ENCODE peak calls at places on chromosomes 2 and 18, in nine cellular contexts. C is heart left ventricle; P is CD8-positive, alpha-beta T cell; M is AG09319; B is right lobe of liver; R is H1; X is GM10248; W is neural crest cell; A is astrocyte. V is an unnamed sample.

GRCh38 chr2:215171151-215171550 is 32.7 kb upstream of the ABCA12 start:
- DNase-seq in X (no peak), B (no peak), C (no peak), M (no peak), R (no peak), A (peak), W (no peak), P (no peak), V (no peak)

GRCh38 chr2:35857541-35857940 is 498.0 kb upstream of the CRIM1 start:
- DNase-seq in C (no peak), B (no peak), R (no peak), W (no peak), A (no peak), P (no peak), M (no peak), X (no peak), V (no peak)

GRCh38 chr2:190511104-190511503 is 23.4 kb downstream of the NEMP2 start:
- DNase-seq in R (no peak), A (peak), X (no peak), C (no peak), W (no peak), B (no peak), M (no peak), P (no peak), V (no peak)

GRCh38 chr18:55124078-55124477 is 164.8 kb upstream of the CCDC68 start:
- DNase-seq in A (peak), W (no peak), C (peak), X (no peak), B (no peak), P (no peak), R (no peak), M (no peak), V (no peak)

GRCh38 chr18:48842259-48843061 is 108.3 kb downstream of the SMAD7 start:
- DNase-seq in B (no peak), X (peak), W (no peak), C (peak), M (no peak), A (no peak), R (no peak), P (peak), V (no peak)

GRCh38 chr18:62938451-62938850 is 223.1 kb downstream of the PHLPP1 start:
- DNase-seq in C (no peak), X (peak), A (no peak), M (no peak), R (no peak), W (no peak), P (no peak), B (no peak), V (no peak)

GRCh38 chr18:24731981-24732380 is 271.5 kb downstream of the HRH4 start:
- DNase-seq in A (no peak), C (no peak), B (no peak), R (no peak), P (no peak), W (no peak), M (no peak), X (no peak), V (no peak)

GRCh38 chr2:241095594-241096290 is 6.3 kb downstream of the MTERF4 start:
- DNase-seq in R (no peak), M (no peak), A (no peak), B (no peak), W (no peak), X (no peak), P (peak), C (no peak), V (no peak)

GRCh38 chr2:47119001-47119400 is 36.1 kb downstream of the STPG4 start:
- DNase-seq in X (no peak), R (no peak), A (peak), B (no peak), W (no peak), P (no peak), C (no peak), M (no peak), V (no peak)

GRCh38 chr18:42706029-42706608 is 409.4 kb downstream of the RIT2 start:
- DNase-seq in P (no peak), W (no peak), B (no peak), C (no peak), A (no peak), M (no peak), X (no peak), R (no peak), V (no peak)

GRCh38 chr2:20080415-20080814 is 29.0 kb upstream of the LAPTM4A start:
- DNase-seq in C (no peak), A (no peak), B (no peak), R (no peak), X (no peak), M (no peak), P (no peak), W (no peak), V (no peak)

GRCh38 chr2:58638256-58638795 is 397.2 kb upstream of the FANCL start:
- DNase-seq in M (no peak), C (no peak), R (no peak), W (no peak), B (no peak), A (peak), X (no peak), P (no peak), V (no peak)

GRCh38 chr2:213316001-213316735 is 31.9 kb downstream of the SPAG16 start:
- DNase-seq in B (peak), W (no peak), M (no peak), P (no peak), R (no peak), X (no peak), A (peak), C (no peak), V (no peak)

GRCh38 chr18:29652797-29653196 is 1389.7 kb downstream of the DSC3 start:
- DNase-seq in B (no peak), C (no peak), M (no peak), X (no peak), W (no peak), A (no peak), P (no peak), R (no peak), V (no peak)

GRCh38 chr2:178829299-178829698 is 22.1 kb upstream of the TTN start:
- DNase-seq in P (no peak), M (no peak), A (peak), B (no peak), C (no peak), R (no peak), X (no peak), W (no peak), V (no peak)

GRCh38 chr2:8677646-8678592 is 3.9 kb upstream of the ID2 start:
- DNase-seq in M (no peak), C (peak), X (no peak), R (no peak), P (peak), B (peak), W (peak), A (peak), V (no peak)

GRCh38 chr18:6947328-6948030 is 170.1 kb downstream of the LAMA1 start:
- DNase-seq in B (no peak), W (no peak), P (no peak), R (no peak), X (no peak), C (no peak), A (no peak), M (no peak), V (no peak)

GRCh38 chr2:205527801-205528200 is 154.5 kb upstream of the NRP2 start:
- DNase-seq in P (no peak), A (peak), B (no peak), M (no peak), X (no peak), R (no peak), W (no peak), C (no peak), V (no peak)

GRCh38 chr18:24027156-24027555 is 12.6 kb downstream of the TTC39C start:
- DNase-seq in M (peak), B (no peak), W (no peak), X (no peak), A (peak), R (no peak), C (peak), P (no peak), V (no peak)

GRCh38 chr2:3806730-3807129 is 103.4 kb downstream of the DCDC2C start:
- DNase-seq in P (no peak), A (no peak), C (no peak), X (no peak), B (no peak), M (no peak), R (no peak), W (no peak), V (no peak)

GRCh38 chr2:3801506-3801905 is 98.1 kb downstream of the DCDC2C start:
- DNase-seq in B (no peak), X (no peak), C (no peak), R (no peak), M (no peak), P (no peak), W (no peak), A (no peak), V (no peak)

GRCh38 chr2:3807853-3808252 is 104.5 kb downstream of the DCDC2C start:
- DNase-seq in P (no peak), X (no peak), B (no peak), W (no peak), R (no peak), M (no peak), C (no peak), A (peak), V (no peak)

GRCh38 chr2:3805120-3805519 is 101.7 kb downstream of the DCDC2C start:
- DNase-seq in X (no peak), A (no peak), P (no peak), C (no peak), W (peak), M (no peak), R (no peak), B (peak), V (no peak)
- TF ChIP-seq CTCF in X (no peak), A (peak), P (no peak), C (peak), W (peak), M (no peak), R (peak), B (no peak), V (peak)

GRCh38 chr2:16015210-16015902 is 75.0 kb downstream of the MYCN start:
- DNase-seq in W (no peak), X (no peak), P (no peak), M (no peak), A (no peak), C (no peak), R (no peak), B (no peak), V (no peak)
- TF ChIP-seq CTCF in W (no peak), X (no peak), P (no peak), M (no peak), A (no peak), C (no peak), R (no peak), B (no peak), V (no peak)

DNA sequence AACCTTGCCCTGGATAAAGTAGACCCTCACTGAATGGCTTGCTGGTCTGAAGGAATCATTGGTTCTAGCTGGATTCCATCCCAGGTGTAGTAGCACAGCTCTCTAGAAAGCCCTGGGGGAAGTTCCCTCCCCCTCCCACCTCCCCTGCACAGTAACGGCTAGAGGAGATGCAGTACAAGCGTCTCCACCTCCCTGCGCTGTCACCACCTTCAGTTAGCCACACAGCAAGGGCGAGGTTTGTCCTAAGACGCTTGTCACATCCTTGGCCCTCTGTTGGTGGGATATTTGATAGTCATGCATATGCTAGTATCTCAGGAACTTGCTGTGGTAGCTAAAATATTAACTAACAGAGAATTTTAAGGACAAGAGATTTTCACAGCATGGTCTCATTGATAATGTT is 19.3 kb downstream of the TRAPPC12 start:
- DNase-seq in A (no peak), X (no peak), R (no peak), P (no peak), C (no peak), W (no peak), M (no peak), B (no peak), V (no peak)
- TF ChIP-seq CTCF in A (no peak), X (no peak), R (peak), P (no peak), C (no peak), W (no peak), M (no peak), B (no peak), V (no peak)

DNA sequence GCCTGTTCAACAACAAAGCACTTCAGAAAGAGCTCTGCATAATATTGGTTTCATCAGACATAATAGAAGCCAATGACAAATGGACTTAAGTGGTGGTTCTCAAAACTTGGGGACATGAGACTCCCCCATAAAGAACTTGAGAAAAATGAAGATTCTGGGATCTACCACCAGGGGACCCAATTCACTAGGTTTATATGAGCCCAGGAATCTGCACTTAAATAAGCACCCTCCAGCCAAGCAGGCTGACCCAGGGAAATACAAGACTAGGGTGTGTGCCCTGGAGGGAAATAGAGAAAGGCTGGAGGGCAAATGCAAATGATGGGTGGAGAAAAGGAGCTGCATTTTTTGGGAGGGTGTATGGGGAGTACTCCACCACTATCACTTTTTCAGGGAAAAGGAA is 52.5 kb downstream of the SATB2 start:
- DNase-seq in C (no peak), W (no peak), R (no peak), A (no peak), X (no peak), P (no peak), M (no peak), B (no peak), V (no peak)
- TF ChIP-seq CTCF in C (no peak), W (peak), R (peak), A (peak), X (no peak), P (no peak), M (peak), B (peak), V (peak)

GRCh38 chr18:4181882-4182568 is 273.1 kb downstream of the DLGAP1 start:
- DNase-seq in M (no peak), P (no peak), X (no peak), R (peak), B (no peak), A (no peak), C (no peak), W (no peak), V (no peak)
- TF ChIP-seq CTCF in M (no peak), P (no peak), X (no peak), R (peak), B (peak), A (no peak), C (no peak), W (peak), V (peak)

GRCh38 chr2:67984600-67984999 is 78.2 kb downstream of the C1D start:
- DNase-seq in C (no peak), A (no peak), B (no peak), P (no peak), M (no peak), R (no peak), W (no peak), X (no peak), V (no peak)
- TF ChIP-seq CTCF in C (no peak), A (no peak), B (no peak), P (no peak), M (no peak), R (no peak), W (no peak), X (no peak), V (no peak)

GRCh38 chr2:142602418-142602989 is 275.0 kb upstream of the KYNU start:
- DNase-seq in M (no peak), W (no peak), X (no peak), A (no peak), C (no peak), R (no peak), B (no peak), P (no peak), V (no peak)

GRCh38 chr2:142599504-142599903 is 278.0 kb upstream of the KYNU start:
- DNase-seq in A (no peak), W (no peak), X (no peak), B (no peak), M (no peak), R (no peak), C (no peak), P (no peak), V (no peak)

GRCh38 chr2:142601794-142602193 is 275.7 kb upstream of the KYNU start:
- DNase-seq in C (no peak), A (no peak), B (no peak), X (no peak), M (no peak), R (no peak), P (no peak), W (no peak), V (no peak)

GRCh38 chr2:142603761-142604160 is 273.7 kb upstream of the KYNU start:
- DNase-seq in B (no peak), C (no peak), M (no peak), A (no peak), R (no peak), X (no peak), W (no peak), P (no peak), V (no peak)
- TF ChIP-seq CTCF in B (peak), C (no peak), M (peak), A (peak), R (no peak), X (no peak), W (peak), P (no peak), V (peak)

GRCh38 chr2:187442378-187442777 is 5.7 kb downstream of the CALCRL start:
- DNase-seq in C (no peak), X (no peak), A (no peak), P (no peak), M (no peak), R (no peak), W (no peak), B (no peak), V (no peak)
- TF ChIP-seq CTCF in C (no peak), X (no peak), A (no peak), P (no peak), M (no peak), R (no peak), W (peak), B (no peak), V (no peak)

GRCh38 chr18:11387880-11388279 is 221.5 kb upstream of the SLC35G4 start:
- DNase-seq in A (peak), X (no peak), W (no peak), B (peak), R (no peak), P (no peak), M (no peak), C (peak), V (no peak)
- TF ChIP-seq CTCF in A (peak), X (peak), W (no peak), B (peak), R (peak), P (no peak), M (no peak), C (peak), V (peak)

GRCh38 chr18:36649205-36649604 is 179.6 kb downstream of the TPGS2 start:
- DNase-seq in P (no peak), R (no peak), M (no peak), A (no peak), W (no peak), B (no peak), X (no peak), C (no peak), V (no peak)
- TF ChIP-seq CTCF in P (no peak), R (peak), M (no peak), A (no peak), W (no peak), B (no peak), X (no peak), C (no peak), V (no peak)

V was measured in progenitor cell of endocrine pancreas.